ENCODE peak calls at places on chromosomes 6 and 20, in nine cellular contexts. Z is fibroblast of the aortic adventitia; I is cardiac fibroblast; W is colonic mucosa; H is H1; L is CD4-positive, alpha-beta T cell; U is neural crest cell; T is bronchial epithelial cell; X is AG10803. S is an unnamed sample.

GRCh38 chr6:15400572-15401004 is 154.7 kb downstream of the JARID2 start:
- DNase-seq in Z (no peak), I (peak), W (peak), H (no peak), L (peak), U (peak), T (no peak), X (peak), S (no peak)

GRCh38 chr6:138184230-138184629 is 22.5 kb downstream of the ARFGEF3 start:
- DNase-seq in Z (no peak), I (no peak), W (no peak), H (no peak), L (no peak), U (no peak), T (no peak), X (no peak), S (no peak)

GRCh38 chr20:6848041-6848440 is 80.6 kb downstream of the BMP2 start:
- DNase-seq in Z (no peak), I (no peak), W (no peak), H (no peak), L (no peak), U (no peak), T (no peak), X (no peak), S (no peak)

GRCh38 chr6:26550250-26550993 is 12.3 kb downstream of the HMGN4 start:
- DNase-seq in Z (peak), I (peak), W (peak), H (peak), L (no peak), U (peak), T (peak), X (peak), S (peak)

GRCh38 chr6:45350186-45350585 is 22.1 kb downstream of the RUNX2 start:
- DNase-seq in Z (peak), I (no peak), W (no peak), H (no peak), L (no peak), U (no peak), T (no peak), X (no peak), S (no peak)

GRCh38 chr6:39037707-39038106 is 10.9 kb upstream of the GLP1R start:
- DNase-seq in Z (no peak), I (no peak), W (no peak), H (no peak), L (no peak), U (no peak), T (no peak), X (no peak), S (no peak)

GRCh38 chr6:167547751-167548150 is 222.9 kb downstream of the TTLL2 start:
- DNase-seq in Z (no peak), I (peak), W (no peak), H (no peak), L (no peak), U (no peak), T (no peak), X (peak), S (no peak)

GRCh38 chr6:19761114-19761513 is 76.1 kb upstream of the ID4 start:
- DNase-seq in Z (no peak), I (no peak), W (no peak), H (no peak), L (no peak), U (no peak), T (no peak), X (no peak), S (no peak)

GRCh38 chr6:42175860-42176259 is 2.7 kb downstream of the GUCA1A start:
- DNase-seq in Z (no peak), I (peak), W (no peak), H (no peak), L (no peak), U (no peak), T (no peak), X (no peak), S (no peak)
- TF ChIP-seq CTCF in Z (peak), I (peak), W (no peak), H (peak), L (no peak), U (no peak), T (no peak), X (peak), S (no peak)

GRCh38 chr6:76861403-76861802 is 601.9 kb downstream of the HTR1B start:
- DNase-seq in Z (no peak), I (peak), W (no peak), H (no peak), L (no peak), U (no peak), T (peak), X (no peak), S (no peak)
- TF ChIP-seq CTCF in Z (no peak), I (peak), W (peak), H (no peak), L (no peak), U (peak), T (peak), X (peak), S (no peak)

GRCh38 chr6:7016238-7016637 is 91.5 kb upstream of the RREB1 start:
- DNase-seq in Z (no peak), I (no peak), W (no peak), H (no peak), L (no peak), U (no peak), T (no peak), X (no peak), S (no peak)

GRCh38 chr6:7025861-7026260 is 81.9 kb upstream of the RREB1 start:
- DNase-seq in Z (no peak), I (no peak), W (no peak), H (no peak), L (no peak), U (no peak), T (no peak), X (no peak), S (no peak)

DNA sequence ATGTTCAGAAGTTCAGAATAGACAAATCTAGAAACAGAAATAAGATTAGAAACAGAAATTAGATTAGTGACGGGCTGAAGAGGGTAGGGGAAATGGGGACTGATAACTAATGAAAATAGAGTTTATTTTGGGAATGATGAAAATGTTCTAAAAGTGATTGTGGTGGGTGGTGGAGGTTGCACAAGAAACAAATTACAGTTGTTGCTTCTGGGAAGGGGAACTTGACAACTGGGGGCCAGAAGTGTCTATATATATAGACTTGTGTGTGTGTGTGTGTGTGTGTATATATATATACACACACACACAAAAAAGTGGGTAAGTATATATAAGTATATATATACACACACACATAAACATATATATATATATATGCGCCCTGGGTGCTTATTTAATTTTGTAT is 86.5 kb upstream of the RREB1 start:
- DNase-seq in Z (no peak), I (no peak), W (no peak), H (no peak), L (no peak), U (no peak), T (no peak), X (no peak), S (no peak)
- TF ChIP-seq CTCF in Z (no peak), I (no peak), W (no peak), H (no peak), L (no peak), U (no peak), T (no peak), X (no peak), S (no peak)

DNA sequence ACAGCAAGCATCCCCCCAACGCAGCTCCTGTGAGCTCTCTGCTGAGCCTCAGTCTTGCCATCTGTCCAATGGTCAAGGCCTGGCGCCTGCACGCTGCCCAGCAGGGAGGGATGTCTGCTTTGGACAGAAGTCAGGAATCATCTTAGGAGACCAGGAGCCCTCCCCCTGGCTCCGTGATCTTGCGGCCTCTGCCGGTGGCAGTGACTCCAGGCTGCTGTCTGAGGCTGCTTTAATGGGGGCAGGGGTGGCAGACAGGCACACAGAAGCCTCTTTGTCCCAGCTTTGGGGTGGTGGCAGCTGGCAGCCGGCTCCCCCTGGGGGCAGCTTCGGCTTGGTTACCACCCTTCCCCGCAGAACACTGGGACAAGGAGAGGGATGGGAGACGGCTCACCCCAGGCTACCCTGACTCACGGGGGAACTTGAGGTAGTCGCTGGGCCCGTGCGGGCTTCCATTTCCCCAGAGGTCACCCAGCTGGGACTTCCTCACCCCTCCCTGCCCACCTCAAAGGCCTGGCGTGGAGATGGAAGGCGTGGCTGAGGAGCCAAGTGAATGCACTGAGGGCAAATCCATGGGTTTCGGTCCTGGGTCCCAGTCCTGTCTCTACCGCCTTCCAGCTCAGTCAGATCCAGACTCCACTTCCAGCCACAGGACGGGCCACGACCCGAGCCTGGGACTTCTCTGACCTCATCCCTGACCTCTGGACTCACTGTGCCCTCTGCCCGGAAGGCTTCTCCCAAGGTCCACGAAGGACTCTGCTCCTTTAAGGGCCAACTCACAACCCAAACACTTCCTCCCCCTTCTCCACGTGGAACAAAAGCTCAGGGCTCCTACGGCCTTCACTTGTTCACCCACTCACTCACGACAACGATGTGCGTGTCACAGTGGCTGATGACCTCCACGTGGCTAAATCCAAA is 14.8 kb downstream of the PEDS1 start:
- DNase-seq in Z (no peak), I (peak), W (no peak), H (no peak), L (no peak), U (peak), T (no peak), X (no peak), S (no peak)
- TF ChIP-seq CTCF in Z (no peak), I (peak), W (no peak), H (peak), L (no peak), U (no peak), T (no peak), X (no peak), S (no peak)

DNA sequence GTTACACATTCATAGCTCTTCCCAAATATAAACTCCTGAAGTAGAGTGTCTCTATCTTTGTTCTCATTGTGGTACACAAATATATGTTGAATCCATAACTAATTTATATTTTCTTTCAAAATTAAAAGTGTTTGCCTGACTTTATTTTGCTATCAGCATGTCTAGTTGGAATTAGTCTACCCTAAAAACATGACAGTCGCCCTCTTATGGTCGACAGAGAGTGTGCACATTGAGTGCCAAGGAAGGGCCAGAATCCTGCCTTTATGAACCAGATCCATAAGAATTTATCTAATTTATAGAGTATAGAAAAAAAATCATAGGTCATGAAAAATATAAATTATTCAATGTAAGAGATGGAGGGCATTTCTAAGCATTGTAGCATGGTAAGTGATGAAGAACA is 12.3 kb upstream of the DEFB112 start:
- DNase-seq in Z (no peak), I (no peak), W (no peak), H (no peak), L (no peak), U (no peak), T (peak), X (no peak), S (no peak)
- TF ChIP-seq CTCF in Z (no peak), I (no peak), W (no peak), H (no peak), L (no peak), U (peak), T (peak), X (peak), S (no peak)

GRCh38 chr6:157762636-157763035 is 60.4 kb upstream of the SNX9 start:
- DNase-seq in Z (no peak), I (peak), W (no peak), H (no peak), L (no peak), U (no peak), T (no peak), X (no peak), S (no peak)
- TF ChIP-seq CTCF in Z (peak), I (peak), W (no peak), H (no peak), L (no peak), U (no peak), T (peak), X (peak), S (no peak)

GRCh38 chr20:32249030-32249738 is 28.3 kb upstream of the KIF3B start:
- DNase-seq in Z (no peak), I (no peak), W (no peak), H (no peak), L (peak), U (no peak), T (no peak), X (no peak), S (no peak)

GRCh38 chr20:32247957-32248497 is 29.4 kb upstream of the KIF3B start:
- DNase-seq in Z (no peak), I (peak), W (no peak), H (no peak), L (no peak), U (no peak), T (no peak), X (no peak), S (no peak)

GRCh38 chr20:32252189-32252588 is 25.3 kb upstream of the KIF3B start:
- DNase-seq in Z (no peak), I (no peak), W (no peak), H (no peak), L (peak), U (no peak), T (no peak), X (no peak), S (no peak)

GRCh38 chr20:32251470-32251869 is 26.0 kb upstream of the KIF3B start:
- DNase-seq in Z (no peak), I (no peak), W (no peak), H (no peak), L (no peak), U (no peak), T (no peak), X (no peak), S (no peak)
- TF ChIP-seq CTCF in Z (no peak), I (no peak), W (no peak), H (no peak), L (no peak), U (no peak), T (no peak), X (no peak), S (no peak)

GRCh38 chr20:58024241-58024721 is 204.2 kb downstream of the ANKRD60 start:
- DNase-seq in Z (no peak), I (no peak), W (peak), H (no peak), L (no peak), U (no peak), T (no peak), X (no peak), S (no peak)

GRCh38 chr20:58022711-58023110 is 205.7 kb downstream of the ANKRD60 start:
- DNase-seq in Z (no peak), I (no peak), W (no peak), H (no peak), L (no peak), U (no peak), T (no peak), X (no peak), S (no peak)

GRCh38 chr20:58021481-58021880 is 207.0 kb downstream of the ANKRD60 start:
- DNase-seq in Z (no peak), I (no peak), W (no peak), H (no peak), L (no peak), U (no peak), T (no peak), X (peak), S (no peak)

GRCh38 chr20:58023781-58024180 is 204.7 kb downstream of the ANKRD60 start:
- DNase-seq in Z (no peak), I (no peak), W (no peak), H (no peak), L (no peak), U (no peak), T (no peak), X (no peak), S (no peak)

DNA sequence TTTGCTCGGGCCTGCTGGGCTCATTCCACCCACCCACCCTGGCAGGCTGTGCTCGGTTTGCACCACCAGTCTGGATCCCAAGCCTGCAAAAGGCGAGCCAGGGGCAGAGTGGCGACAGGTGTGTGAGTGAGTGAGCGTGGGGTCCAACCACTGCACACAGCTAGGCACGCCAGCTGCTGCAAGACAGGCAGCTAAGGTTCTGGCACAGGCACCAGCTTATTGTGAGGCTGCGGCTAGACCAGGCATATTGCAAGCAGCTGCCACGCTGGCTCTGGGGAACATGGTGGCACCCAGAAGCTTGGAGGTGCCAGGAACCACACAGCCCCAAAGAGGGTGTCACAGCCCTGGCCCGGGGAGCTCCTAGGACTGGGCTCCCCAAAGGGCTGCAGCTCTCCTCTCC is 205.1 kb downstream of the ANKRD60 start:
- DNase-seq in Z (no peak), I (no peak), W (no peak), H (no peak), L (no peak), U (no peak), T (no peak), X (no peak), S (no peak)
- TF ChIP-seq CTCF in Z (no peak), I (no peak), W (no peak), H (no peak), L (no peak), U (no peak), T (no peak), X (no peak), S (no peak)

GRCh38 chr6:30494275-30494990 is 5.1 kb downstream of the HLA-E start:
- DNase-seq in Z (no peak), I (no peak), W (no peak), H (no peak), L (no peak), U (no peak), T (no peak), X (no peak), S (no peak)

GRCh38 chr6:30490031-30490876 is 945 bp downstream of the HLA-E start:
- DNase-seq in Z (peak), I (peak), W (peak), H (no peak), L (peak), U (peak), T (peak), X (peak), S (peak)

GRCh38 chr6:30491963-30492616 is 2.8 kb downstream of the HLA-E start:
- DNase-seq in Z (no peak), I (no peak), W (no peak), H (no peak), L (no peak), U (no peak), T (no peak), X (no peak), S (no peak)

GRCh38 chr6:30495993-30496392 is 6.7 kb downstream of the HLA-E start:
- DNase-seq in Z (no peak), I (no peak), W (no peak), H (no peak), L (no peak), U (no peak), T (no peak), X (no peak), S (no peak)

DNA sequence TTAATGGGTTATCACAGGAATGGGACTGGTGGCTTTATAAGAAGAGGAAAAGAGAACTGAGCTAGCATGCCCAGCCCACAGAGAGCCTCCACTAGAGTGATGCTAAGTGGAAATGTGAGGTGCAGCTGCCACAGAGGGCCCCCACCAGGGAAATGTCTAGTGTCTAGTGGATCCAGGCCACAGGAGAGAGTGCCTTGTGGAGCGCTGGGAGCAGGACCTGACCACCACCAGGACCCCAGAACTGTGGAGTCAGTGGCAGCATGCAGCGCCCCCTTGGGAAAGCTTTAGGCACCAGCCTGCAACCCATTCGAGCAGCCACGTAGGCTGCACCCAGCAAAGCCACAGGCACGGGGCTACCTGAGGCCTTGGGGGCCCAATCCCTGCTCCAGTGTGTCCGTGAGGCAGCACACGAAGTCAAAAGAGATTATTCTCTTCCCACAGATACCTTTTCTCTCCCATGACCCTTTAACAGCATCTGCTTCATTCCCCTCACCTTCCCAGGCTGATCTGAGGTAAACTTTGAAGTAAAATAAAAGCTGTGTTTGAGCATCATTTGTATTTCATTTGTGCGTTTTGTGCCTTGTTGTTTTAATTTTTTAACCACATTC is 4.4 kb downstream of the HLA-E start:
- DNase-seq in Z (no peak), I (no peak), W (no peak), H (no peak), L (no peak), U (no peak), T (no peak), X (no peak), S (no peak)
- TF ChIP-seq CTCF in Z (peak), I (peak), W (no peak), H (peak), L (peak), U (peak), T (peak), X (no peak), S (no peak)

DNA sequence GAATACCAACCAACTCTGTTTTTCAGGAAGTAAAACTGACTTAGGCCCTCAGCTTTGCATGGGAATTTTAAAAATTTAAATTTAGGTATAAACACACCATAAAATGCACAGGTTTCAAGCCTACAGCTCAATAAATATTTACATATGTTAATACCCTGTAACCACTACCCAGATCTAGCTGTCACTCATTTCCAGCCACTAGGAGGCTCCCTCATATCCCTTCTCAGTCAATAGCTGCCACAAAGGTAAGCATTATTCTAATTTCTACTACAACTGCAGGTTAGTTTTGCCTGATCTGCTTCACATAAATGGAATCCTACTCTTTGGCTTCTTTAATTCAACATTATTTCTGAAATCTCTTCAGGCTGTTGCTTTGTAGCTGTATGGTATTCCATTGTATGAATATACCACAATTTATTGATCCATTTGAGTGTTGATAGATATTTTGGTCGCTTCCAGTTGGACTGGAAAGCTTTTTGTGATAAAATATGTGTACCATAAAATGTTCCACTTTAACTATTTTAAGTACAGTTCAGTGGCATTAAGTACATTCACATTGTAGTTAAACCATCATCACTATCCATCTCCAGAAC is 32.5 kb upstream of the MEI4 start:
- DNase-seq in Z (no peak), I (peak), W (peak), H (no peak), L (no peak), U (peak), T (peak), X (no peak), S (no peak)
- TF ChIP-seq CTCF in Z (no peak), I (peak), W (peak), H (no peak), L (no peak), U (peak), T (peak), X (peak), S (no peak)